ENCODE peak calls at places on chromosomes 3 and 15, in seven cellular contexts. X is stomach; R is heart right ventricle; U is CD4-positive, CD25-positive, alpha-beta regulatory T cell; A is colonic mucosa; C is aorta; M is endodermal cell. Y is an unnamed sample.

GRCh38 chr3:125128861-125129501 is 73.2 kb upstream of the HEG1 start:
- DNase-seq in X (no peak), U (no peak), C (no peak), R (no peak), A (no peak), M (no peak), Y (no peak)

GRCh38 chr15:81227716-81228115 is 31.0 kb downstream of the IL16 start:
- DNase-seq in A (no peak), X (no peak), C (no peak), U (no peak), M (no peak), R (no peak), Y (no peak)

GRCh38 chr15:70185251-70185711 is 87.6 kb upstream of the TLE3 start:
- DNase-seq in C (peak), R (no peak), M (no peak), U (no peak), A (no peak), X (no peak), Y (no peak)

GRCh38 chr3:109927161-109927560 is 589.8 kb upstream of the DPPA4 start:
- DNase-seq in M (no peak), X (no peak), A (no peak), R (no peak), C (no peak), U (no peak), Y (no peak)

GRCh38 chr3:186841637-186842036 is 873 bp upstream of the ADIPOQ start:
- DNase-seq in X (no peak), A (no peak), U (no peak), R (no peak), C (no peak), M (no peak), Y (no peak)

GRCh38 chr3:120382941-120383447 is 33.8 kb upstream of the LRRC58 start:
- DNase-seq in U (no peak), R (no peak), A (no peak), X (no peak), M (no peak), C (no peak), Y (no peak)

GRCh38 chr3:189981668-189982067 is 139.0 kb downstream of the P3H2 start:
- DNase-seq in X (no peak), M (no peak), U (no peak), R (no peak), A (no peak), C (no peak), Y (no peak)

GRCh38 chr3:16512435-16513140 is 911 bp downstream of the RFTN1 start:
- DNase-seq in U (peak), R (peak), X (peak), A (peak), M (peak), C (peak), Y (peak)

GRCh38 chr3:172070799-172071198 is 31.4 kb downstream of the FNDC3B start:
- DNase-seq in U (no peak), X (no peak), M (no peak), R (no peak), C (no peak), A (no peak), Y (no peak)

GRCh38 chr3:116306720-116307119 is 138.6 kb downstream of the LSAMP start:
- DNase-seq in A (no peak), U (no peak), M (no peak), X (no peak), C (no peak), R (no peak), Y (no peak)

GRCh38 chr3:21446027-21446426 is 305.0 kb downstream of the ZNF385D start:
- DNase-seq in U (no peak), C (no peak), A (no peak), X (no peak), R (no peak), M (no peak), Y (no peak)

GRCh38 chr3:141191097-141191749 is 40.4 kb upstream of the PXYLP1 start:
- DNase-seq in U (no peak), M (no peak), C (no peak), X (no peak), R (no peak), A (no peak), Y (no peak)

GRCh38 chr3:196287405-196288140 is at the start of gene PCYT1A:
- DNase-seq in U (peak), M (peak), C (peak), A (peak), R (peak), X (peak), Y (peak)

GRCh38 chr15:47514251-47514652 is 203.1 kb upstream of the SEMA6D start:
- DNase-seq in R (no peak), X (no peak), U (no peak), C (no peak), M (no peak), A (no peak), Y (no peak)

GRCh38 chr15:37517106-37517505 is 416.8 kb upstream of the MEIS2 start:
- DNase-seq in X (no peak), A (no peak), C (no peak), M (no peak), U (no peak), R (no peak), Y (no peak)

GRCh38 chr15:76431936-76432335 is 95.4 kb downstream of the ISL2 start:
- DNase-seq in C (no peak), A (no peak), X (no peak), M (peak), R (no peak), U (no peak), Y (no peak)

GRCh38 chr15:86837631-86838030 is 758.0 kb downstream of the AGBL1 start:
- DNase-seq in C (no peak), R (no peak), A (no peak), M (no peak), U (no peak), X (no peak), Y (no peak)

GRCh38 chr15:91118796-91119590 is 18.9 kb downstream of the SV2B start:
- DNase-seq in R (no peak), U (no peak), M (peak), C (no peak), A (no peak), X (no peak), Y (no peak)

GRCh38 chr3:133997871-133998635 is 31.7 kb downstream of the SLCO2A1 start:
- DNase-seq in U (no peak), M (peak), X (no peak), A (no peak), C (peak), R (no peak), Y (no peak)

GRCh38 chr15:84835661-84836384 is 18.7 kb downstream of the ALPK3 start:
- DNase-seq in X (no peak), U (no peak), C (no peak), M (peak), R (no peak), A (no peak), Y (no peak)

GRCh38 chr3:48492461-48493202 is 11.3 kb downstream of the SHISA5 start:
- DNase-seq in R (no peak), U (no peak), C (no peak), A (no peak), X (no peak), M (peak), Y (no peak)

GRCh38 chr3:137772231-137772617 is 8.1 kb downstream of the SOX14 start:
- DNase-seq in X (no peak), R (no peak), U (no peak), M (no peak), A (no peak), C (no peak), Y (no peak)

GRCh38 chr3:84783281-84783680 is 175.5 kb upstream of the CADM2 start:
- DNase-seq in X (no peak), M (no peak), R (no peak), U (no peak), C (no peak), A (no peak), Y (no peak)

GRCh38 chr15:78177447-78177873 is 28.3 kb downstream of the IDH3A start:
- DNase-seq in R (peak), U (no peak), C (no peak), X (peak), A (peak), M (peak), Y (no peak)

GRCh38 chr3:14488286-14489036 is 51.7 kb downstream of the GRIP2 start:
- DNase-seq in A (no peak), X (no peak), R (no peak), M (no peak), C (peak), U (no peak), Y (no peak)

GRCh38 chr3:81743096-81744025 is 18.1 kb downstream of the GBE1 start:
- DNase-seq in A (peak), R (no peak), X (no peak), C (no peak), M (no peak), U (no peak), Y (no peak)

GRCh38 chr15:37140531-37141053 is 40.2 kb upstream of the MEIS2 start:
- DNase-seq in X (no peak), M (no peak), C (no peak), U (no peak), A (no peak), R (no peak), Y (no peak)

GRCh38 chr3:186978712-186979111 is 48.4 kb downstream of the ST6GAL1 start:
- DNase-seq in M (no peak), U (no peak), A (no peak), C (no peak), R (no peak), X (no peak), Y (no peak)

GRCh38 chr3:85161544-85161943 is 202.8 kb downstream of the CADM2 start:
- DNase-seq in A (peak), M (no peak), U (no peak), X (no peak), C (no peak), R (no peak), Y (no peak)

GRCh38 chr3:159458010-159458409 is 530.6 kb upstream of the IL12A start:
- DNase-seq in M (peak), U (no peak), C (no peak), A (no peak), X (no peak), R (no peak), Y (no peak)

GRCh38 chr3:116140100-116140689 is 305.1 kb downstream of the LSAMP start:
- DNase-seq in C (no peak), R (no peak), X (no peak), A (no peak), M (no peak), U (no peak), Y (no peak)

GRCh38 chr15:81308260-81308659 is 15.7 kb downstream of the STARD5 start:
- DNase-seq in C (no peak), U (no peak), A (no peak), R (no peak), M (no peak), X (no peak), Y (no peak)

GRCh38 chr3:188900421-188900941 is 271.3 kb upstream of the TPRG1 start:
- DNase-seq in U (no peak), C (no peak), M (no peak), X (no peak), A (no peak), R (no peak), Y (no peak)

GRCh38 chr3:65483475-65483874 is 555.2 kb downstream of the MAGI1 start:
- DNase-seq in M (peak), C (peak), R (peak), U (no peak), A (peak), X (peak), Y (no peak)

GRCh38 chr15:59516655-59517461 is 78.9 kb downstream of the FAM81A start:
- DNase-seq in R (no peak), M (no peak), C (no peak), A (no peak), U (no peak), X (no peak), Y (no peak)

GRCh38 chr15:66907826-66908502 is 157.4 kb upstream of the SMAD3 start:
- DNase-seq in X (no peak), U (no peak), C (peak), M (peak), A (no peak), R (peak), Y (no peak)

DNA sequence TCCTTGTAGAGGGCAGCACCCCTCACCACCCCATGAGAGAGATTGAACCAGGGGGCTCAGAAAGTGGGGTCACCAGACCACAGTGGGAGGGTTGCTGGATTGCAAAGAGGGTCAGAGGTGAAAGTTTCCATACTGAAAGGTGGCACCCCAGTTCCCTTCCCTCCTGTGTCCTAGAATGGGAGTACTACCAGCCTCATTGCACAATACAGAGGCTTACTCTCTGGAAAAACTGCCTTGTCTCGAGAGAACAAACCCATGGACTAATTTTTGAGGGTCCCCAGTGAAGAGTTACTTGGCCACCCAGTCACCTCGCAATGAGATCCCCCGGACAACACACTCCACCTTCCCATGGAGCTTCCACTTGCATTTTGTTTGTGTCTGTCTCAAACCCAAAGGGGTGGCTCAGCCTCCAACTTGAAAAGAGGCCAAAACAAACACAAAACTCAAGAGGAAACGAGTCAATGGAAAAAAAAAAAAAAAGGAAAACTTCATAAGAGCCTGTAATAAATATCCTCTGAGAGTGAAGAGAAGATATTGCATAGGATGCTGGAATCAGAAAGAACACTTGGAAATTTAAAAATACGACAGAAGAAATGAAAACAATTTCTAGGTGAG is 18.6 kb downstream of the MESP2 start:
- DNase-seq in U (no peak), C (peak), M (no peak), A (no peak), X (no peak), R (no peak), Y (no peak)
- H3K27ac ChIP-seq in U (no peak), C (no peak), M (no peak), A (no peak), X (no peak), R (peak), Y (no peak)

GRCh38 chr15:40338041-40338657 is 2.6 kb downstream of the CCDC9B start:
- DNase-seq in A (peak), C (peak), U (peak), X (peak), R (peak), M (peak), Y (peak)
- H3K4me3 ChIP-seq in A (no peak), C (no peak), U (no peak), X (peak), R (peak), M (no peak), Y (no peak)

DNA sequence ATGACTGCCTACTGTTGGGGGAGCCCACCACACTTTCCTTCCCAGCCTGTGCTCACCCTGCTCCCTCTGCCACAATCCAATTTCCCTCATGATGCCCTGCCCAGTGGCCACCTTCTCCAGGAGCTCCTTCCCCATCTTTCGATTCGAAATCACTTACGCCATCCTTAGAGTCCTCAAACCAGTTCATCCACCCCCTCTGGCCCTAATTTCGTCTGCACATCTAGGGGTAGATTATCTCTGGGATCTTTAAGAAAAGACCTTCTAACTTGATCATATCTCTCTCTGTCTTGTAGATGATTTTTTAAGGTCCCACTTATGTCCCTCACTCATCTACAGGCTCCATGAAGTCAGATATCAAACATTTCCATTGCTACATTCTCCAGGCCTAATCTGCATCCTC is 17.1 kb downstream of the CYP19A1 start:
- DNase-seq in C (no peak), R (no peak), A (no peak), M (no peak), U (no peak), X (no peak), Y (no peak)
- H3K27ac ChIP-seq in C (no peak), R (no peak), A (no peak), M (no peak), U (no peak), X (no peak), Y (no peak)

GRCh38 chr3:128547368-128547987 is 54.5 kb upstream of the GATA2 start:
- DNase-seq in M (no peak), A (no peak), X (no peak), R (no peak), C (peak), U (no peak), Y (no peak)
- H3K4me3 ChIP-seq in M (no peak), A (no peak), X (no peak), R (no peak), C (no peak), U (no peak), Y (no peak)

GRCh38 chr3:73228000-73228399 is 166.5 kb downstream of the EBLN2 start:
- DNase-seq in M (no peak), U (no peak), C (no peak), A (no peak), R (no peak), X (no peak), Y (no peak)
- H3K27ac ChIP-seq in M (peak), U (no peak), C (no peak), A (no peak), R (no peak), X (no peak), Y (no peak)

GRCh38 chr3:152197451-152197850 is 71.3 kb upstream of the MBNL1 start:
- DNase-seq in R (no peak), U (no peak), C (no peak), X (no peak), A (no peak), M (no peak), Y (no peak)
- H3K4me3 ChIP-seq in R (peak), U (peak), C (no peak), X (no peak), A (no peak), M (no peak), Y (peak)

GRCh38 chr3:112392393-112393359 is 59.7 kb downstream of the CD200 start:
- DNase-seq in M (no peak), X (no peak), C (no peak), A (no peak), U (no peak), R (no peak), Y (no peak)
- H3K27ac ChIP-seq in M (no peak), X (no peak), C (no peak), A (no peak), U (no peak), R (no peak), Y (no peak)

GRCh38 chr15:73927003-73927475 is 777 bp downstream of the LOXL1 start:
- DNase-seq in X (peak), R (peak), U (no peak), M (peak), C (peak), A (peak), Y (no peak)
- H3K4me3 ChIP-seq in X (peak), R (peak), U (no peak), M (peak), C (peak), A (peak), Y (peak)

GRCh38 chr15:73984208-73984979 is 7.7 kb downstream of the STOML1 start:
- DNase-seq in X (no peak), M (no peak), C (peak), A (no peak), U (no peak), R (no peak), Y (no peak)
- H3K27ac ChIP-seq in X (peak), M (no peak), C (no peak), A (peak), U (no peak), R (peak), Y (no peak)

GRCh38 chr3:129597792-129598381 is 8.6 kb downstream of the PLXND1 start:
- DNase-seq in X (no peak), U (no peak), A (no peak), M (peak), C (no peak), R (no peak), Y (no peak)

GRCh38 chr3:129595544-129596193 is 10.8 kb downstream of the PLXND1 start:
- DNase-seq in R (no peak), X (no peak), U (no peak), M (no peak), C (no peak), A (no peak), Y (no peak)

GRCh38 chr3:129594907-129595390 is 11.5 kb downstream of the PLXND1 start:
- DNase-seq in X (no peak), A (no peak), R (no peak), C (no peak), U (no peak), M (no peak), Y (no peak)

GRCh38 chr3:129597087-129597791 is 9.2 kb downstream of the PLXND1 start:
- DNase-seq in M (no peak), C (no peak), R (no peak), U (no peak), A (no peak), X (no peak), Y (no peak)

GRCh38 chr3:129596194-129597086 is 10.0 kb downstream of the PLXND1 start:
- DNase-seq in A (peak), M (peak), U (no peak), R (peak), C (peak), X (no peak), Y (no peak)
- H3K4me3 ChIP-seq in A (no peak), M (no peak), U (no peak), R (peak), C (no peak), X (peak), Y (no peak)

Y was measured in CD8-positive, alpha-beta T cell.